ENCODE peak calls at places on chromosomes 16 and 17, in seven cellular contexts. W, Y, P, B, O, Z and D are unnamed samples.
A peak's percentile ranks its signal among the peaks of the same experiment; 100 is the strongest.

GRCh38 chr17:12665263-12666210 is at the start of gene MYOCD:
- DNase-seq in W (peak; percentile 48), Y (no peak), P (no peak), B (peak; percentile 56), O (no peak), Z (peak; percentile 42), D (no peak)

GRCh38 chr16:85840801-85841200 is 41.3 kb downstream of the COX4I1 start:
- DNase-seq in W (no peak), Y (no peak), P (no peak), B (no peak), O (no peak), Z (no peak), D (no peak)

GRCh38 chr17:17874478-17874877 is 37.7 kb upstream of the SREBF1 start:
- DNase-seq in W (no peak), Y (no peak), P (no peak), B (no peak), O (peak; percentile 58), Z (no peak), D (peak; percentile 87)

GRCh38 chr16:4344659-4345438 is 6.3 kb downstream of the PAM16 start:
- DNase-seq in W (no peak), Y (no peak), P (no peak), B (no peak), O (no peak), Z (no peak), D (no peak)

GRCh38 chr16:22300427-22301071 is 3.3 kb downstream of the POLR3E start:
- DNase-seq in W (peak; percentile 76), Y (peak; percentile 29), P (no peak), B (no peak), O (peak; percentile 88), Z (no peak), D (peak; percentile 69)

GRCh38 chr16:85082553-85083050 is 29.7 kb downstream of the CIBAR2 start:
- DNase-seq in W (no peak), Y (peak; percentile 51), P (no peak), B (no peak), O (no peak), Z (peak; percentile 62), D (no peak)

GRCh38 chr17:68290955-68291835 is at the start of the genes ARSG and SLC16A6:
- DNase-seq in W (peak; percentile 74), Y (peak; percentile 81), P (no peak), B (no peak), O (peak; percentile 71), Z (peak; percentile 77), D (peak; percentile 86)

GRCh38 chr16:17519556-17519955 is 48.8 kb upstream of the XYLT1 start:
- DNase-seq in W (no peak), Y (no peak), P (no peak), B (no peak), O (no peak), Z (no peak), D (no peak)

GRCh38 chr17:12041316-12041715 is 20.6 kb downstream of the MAP2K4 start:
- DNase-seq in W (peak; percentile 37), Y (no peak), P (no peak), B (no peak), O (no peak), Z (no peak), D (peak; percentile 23)

GRCh38 chr17:14923981-14924380 is 341.1 kb downstream of the PMP22 start:
- DNase-seq in W (no peak), Y (no peak), P (no peak), B (no peak), O (no peak), Z (no peak), D (no peak)

GRCh38 chr17:15290605-15291004 is 25.5 kb upstream of the PMP22 start:
- DNase-seq in W (no peak), Y (no peak), P (no peak), B (no peak), O (no peak), Z (no peak), D (no peak)

GRCh38 chr17:42521666-42522262 is 14.3 kb upstream of the NAGLU start:
- DNase-seq in W (no peak), Y (no peak), P (no peak), B (no peak), O (peak; percentile 73), Z (no peak), D (no peak)

GRCh38 chr16:22785552-22785951 is 28.4 kb upstream of the HS3ST2 start:
- DNase-seq in W (no peak), Y (no peak), P (no peak), B (no peak), O (no peak), Z (no peak), D (no peak)

GRCh38 chr17:76408037-76408849 is 23.8 kb downstream of the SPHK1 start:
- DNase-seq in W (peak; percentile 83), Y (peak; percentile 77), P (no peak), B (no peak), O (peak; percentile 63), Z (peak; percentile 75), D (no peak)

GRCh38 chr16:87963400-87963799 is 12.2 kb downstream of the BANP start:
- DNase-seq in W (no peak), Y (no peak), P (no peak), B (no peak), O (no peak), Z (no peak), D (peak; percentile 91)

GRCh38 chr17:17711708-17712141 is 30.5 kb downstream of the RAI1 start:
- DNase-seq in W (no peak), Y (no peak), P (no peak), B (no peak), O (no peak), Z (no peak), D (no peak)

GRCh38 chr17:41654908-41655607 is 30.7 kb upstream of the KRT17 start:
- DNase-seq in W (no peak), Y (no peak), P (no peak), B (no peak), O (no peak), Z (no peak), D (no peak)

GRCh38 chr17:83064021-83064731 is 15.2 kb upstream of the METRNL start:
- DNase-seq in W (no peak), Y (no peak), P (no peak), B (peak; percentile 8), O (peak; percentile 5), Z (no peak), D (no peak)

GRCh38 chr17:36461330-36462110 is 25.0 kb upstream of the ZNHIT3 start:
- DNase-seq in W (no peak), Y (no peak), P (no peak), B (no peak), O (no peak), Z (no peak), D (no peak)

GRCh38 chr16:5412721-5413120 is 315.1 kb upstream of the EEF2KMT start:
- DNase-seq in W (no peak), Y (no peak), P (no peak), B (no peak), O (no peak), Z (no peak), D (no peak)

GRCh38 chr16:68146583-68146982 is 61.4 kb downstream of the NFATC3 start:
- DNase-seq in W (no peak), Y (no peak), P (no peak), B (no peak), O (no peak), Z (no peak), D (no peak)

GRCh38 chr17:73544333-73544732 is 99.9 kb downstream of the SDK2 start:
- DNase-seq in W (no peak), Y (no peak), P (no peak), B (no peak), O (no peak), Z (no peak), D (no peak)

GRCh38 chr17:33140413-33141099 is 148.9 kb downstream of the SPACA3 start:
- DNase-seq in W (no peak), Y (no peak), P (no peak), B (no peak), O (no peak), Z (no peak), D (no peak)

GRCh38 chr17:28949185-28950016 is 1.9 kb downstream of the PHF12 start:
- DNase-seq in W (peak; percentile 48), Y (peak; percentile 63), P (no peak), B (peak; percentile 60), O (peak; percentile 64), Z (no peak), D (no peak)

GRCh38 chr16:71893888-71894228 is 1.5 kb upstream of the IST1 start:
- DNase-seq in W (no peak), Y (no peak), P (no peak), B (no peak), O (no peak), Z (no peak), D (no peak)

GRCh38 chr16:81376880-81377279 is 62.1 kb downstream of the GAN start:
- DNase-seq in W (no peak), Y (no peak), P (no peak), B (no peak), O (no peak), Z (no peak), D (no peak)

GRCh38 chr17:27293359-27293897 is 486 bp upstream of the WSB1 start:
- DNase-seq in W (no peak), Y (no peak), P (no peak), B (peak; percentile 44), O (peak; percentile 18), Z (no peak), D (no peak)

GRCh38 chr17:27295945-27296344 is 2.0 kb downstream of the WSB1 start:
- DNase-seq in W (no peak), Y (no peak), P (no peak), B (no peak), O (no peak), Z (no peak), D (no peak)

GRCh38 chr17:27293898-27294688 is at the start of gene WSB1:
- DNase-seq in W (peak; percentile 94), Y (peak; percentile 96), P (peak; percentile 61), B (peak; percentile 93), O (peak; percentile 91), Z (peak; percentile 92), D (peak; percentile 90)

GRCh38 chr17:27296427-27296979 is 2.6 kb downstream of the WSB1 start:
- DNase-seq in W (peak; percentile 28), Y (no peak), P (no peak), B (no peak), O (no peak), Z (no peak), D (no peak)

GRCh38 chr17:27294689-27295630 is 1.0 kb downstream of the WSB1 start:
- DNase-seq in W (peak; percentile 77), Y (peak; percentile 57), P (peak; percentile 66), B (peak; percentile 81), O (peak; percentile 74), Z (peak; percentile 11), D (peak; percentile 49)
- TF ChIP-seq POLR2A in W (no peak), Y (peak; percentile 71), P (no peak), B (peak; percentile 60), O (peak; percentile 22), Z (no peak), D (no peak)

GRCh38 chr16:20851601-20852000 is 45.3 kb downstream of the REXO5 start:
- DNase-seq in W (peak; percentile 20), Y (peak; percentile 22), P (no peak), B (peak; percentile 89), O (peak; percentile 89), Z (no peak), D (peak; percentile 31)
- TF ChIP-seq POLR2A in W (no peak), Y (no peak), P (no peak), B (no peak), O (no peak), Z (no peak), D (no peak)

GRCh38 chr17:2323629-2324314 is 12.5 kb downstream of the TSR1 start:
- DNase-seq in W (no peak), Y (no peak), P (no peak), B (no peak), O (no peak), Z (no peak), D (no peak)
- TF ChIP-seq POLR2A in W (no peak), Y (no peak), P (no peak), B (no peak), O (no peak), Z (peak; percentile 35), D (no peak)

GRCh38 chr16:56608043-56608875 is at the start of gene MT2A:
- DNase-seq in W (peak; percentile 92), Y (peak; percentile 92), P (no peak), B (peak; percentile 94), O (peak; percentile 96), Z (peak; percentile 93), D (peak; percentile 68)
- TF ChIP-seq POLR2A in W (peak; percentile 66), Y (peak; percentile 72), P (peak; percentile 67), B (peak; percentile 90), O (peak; percentile 97), Z (no peak), D (peak; percentile 94)